ENCODE peak calls at places on chromosomes 4 and X, in eight cellular contexts. F is stromal cell of bone marrow, Z is hypothalamus, U is NCI-H774, W is astrocyte of the spinal cord, D is NCI-H187, C is amniotic epithelial cell, V is heart right ventricle. L is an unnamed sample.

GRCh38 chr4:142984871-142985585 is 138.9 kb upstream of the INPP4B start:
- DNase-seq in Z (no peak), V (no peak), W (peak; percentile 15), D (no peak), U (no peak), C (no peak), F (peak; percentile 3), L (peak; percentile 14)

GRCh38 chrX:104922206-104922621 is 298.3 kb downstream of the TEX13A start:
- DNase-seq in F (peak; percentile 21), Z (no peak), V (peak; percentile 17), U (peak; percentile 12), W (peak; percentile 67), C (peak; percentile 61), D (peak; percentile 12), L (peak; percentile 61)

GRCh38 chrX:50448565-50448964 is 22.1 kb downstream of the DGKK start:
- DNase-seq in D (no peak), Z (no peak), U (no peak), C (peak; percentile 1), F (no peak), V (no peak), W (no peak), L (peak; percentile 22)

GRCh38 chr4:189304755-189305154 is 635.9 kb upstream of the FRG1 start:
- DNase-seq in V (no peak), W (no peak), U (no peak), D (no peak), Z (no peak), F (no peak), C (peak; percentile 31), L (no peak)

GRCh38 chr4:78937837-78938236 is 1.4 kb downstream of the PAQR3 start:
- DNase-seq in Z (no peak), W (no peak), V (no peak), F (peak; percentile 26), U (no peak), D (no peak), C (no peak), L (peak; percentile 15)

GRCh38 chr4:80266902-80267380 is 477 bp downstream of the FGF5 start:
- DNase-seq in F (peak; percentile 21), V (no peak), U (no peak), Z (no peak), W (peak; percentile 59), C (peak; percentile 47), D (no peak), L (peak; percentile 55)

GRCh38 chr4:780730-781492 is 45.0 kb downstream of the CPLX1 start:
- DNase-seq in C (no peak), U (no peak), W (no peak), V (no peak), D (no peak), Z (no peak), F (no peak), L (no peak)

GRCh38 chrX:71198066-71198465 is 25.0 kb upstream of the GJB1 start:
- DNase-seq in V (no peak), W (no peak), Z (no peak), U (no peak), D (no peak), F (no peak), C (no peak), L (no peak)

GRCh38 chr4:184215709-184216328 is 1.9 kb downstream of the ENPP6 start:
- DNase-seq in D (no peak), F (no peak), Z (no peak), W (no peak), C (no peak), U (no peak), V (no peak), L (no peak)

GRCh38 chr4:10571896-10572295 is 112.7 kb downstream of the CLNK start:
- DNase-seq in V (no peak), W (peak; percentile 49), Z (no peak), D (no peak), C (no peak), U (no peak), F (peak; percentile 25), L (no peak)

GRCh38 chr4:138445098-138445497 is 202.9 kb upstream of the SLC7A11 start:
- DNase-seq in W (peak; percentile 16), D (no peak), Z (no peak), V (no peak), F (peak; percentile 50), C (no peak), U (no peak), L (no peak)

GRCh38 chr4:13542577-13543042 is 1.7 kb downstream of the NKX3-2 start:
- DNase-seq in F (no peak), V (no peak), D (no peak), Z (no peak), C (no peak), W (no peak), U (no peak), L (no peak)

GRCh38 chr4:39256436-39256835 is 74.1 kb downstream of the WDR19 start:
- DNase-seq in D (no peak), W (peak; percentile 53), C (no peak), Z (no peak), F (peak; percentile 25), V (no peak), U (no peak), L (no peak)

GRCh38 chrX:115449742-115450141 is 111.2 kb upstream of the PLS3 start:
- DNase-seq in Z (no peak), V (peak; percentile 54), F (no peak), W (peak; percentile 43), C (peak; percentile 68), D (no peak), U (no peak), L (no peak)

GRCh38 chr4:152606800-152607577 is 71.1 kb upstream of the FBXW7 start:
- DNase-seq in C (no peak), V (no peak), D (no peak), U (no peak), F (no peak), W (no peak), Z (no peak), L (no peak)

GRCh38 chrX:46263494-46263893 is 281.7 kb downstream of the ZNF674 start:
- DNase-seq in V (no peak), U (no peak), Z (no peak), F (no peak), C (no peak), W (no peak), D (no peak), L (no peak)

GRCh38 chr4:73152893-73153292 is 83.4 kb upstream of the COX18 start:
- DNase-seq in Z (no peak), D (no peak), U (no peak), C (peak; percentile 70), V (no peak), F (no peak), W (no peak), L (no peak)